ENCODE peak calls at places on chromosomes 5 and 9, in six cellular contexts. Y, K, U, N, Q and S are unnamed samples.

GRCh38 chr5:176784218-176785165 is 25.9 kb upstream of the UNC5A start:
- DNase-seq in Y (no peak), K (no peak), U (peak), N (peak), Q (peak), S (no peak)

GRCh38 chr9:136594492-136594891 is 48.6 kb upstream of the NOTCH1 start:
- DNase-seq in Y (no peak), K (no peak), U (no peak), N (no peak), Q (no peak), S (no peak)

GRCh38 chr5:120152472-120152871 is 311.6 kb upstream of the PRR16 start:
- DNase-seq in Y (no peak), K (no peak), U (no peak), N (peak), Q (no peak), S (no peak)

GRCh38 chr5:132479073-132479811 is 11.3 kb downstream of the IRF1 start:
- DNase-seq in Y (no peak), K (no peak), U (no peak), N (no peak), Q (no peak), S (no peak)

GRCh38 chr9:87787735-87788134 is 61.8 kb downstream of the CTSL start:
- DNase-seq in Y (no peak), K (peak), U (no peak), N (no peak), Q (no peak), S (no peak)

GRCh38 chr9:105881654-105882349 is 187.5 kb downstream of the TMEM38B start:
- DNase-seq in Y (peak), K (peak), U (peak), N (peak), Q (peak), S (peak)

GRCh38 chr5:111076076-111076475 is 4.6 kb downstream of the TSLP start:
- DNase-seq in Y (no peak), K (no peak), U (no peak), N (no peak), Q (no peak), S (no peak)

GRCh38 chr5:41707853-41708603 is 162.2 kb downstream of the OXCT1 start:
- DNase-seq in Y (no peak), K (peak), U (peak), N (peak), Q (no peak), S (no peak)

GRCh38 chr5:115812372-115812771 is 4.1 kb downstream of the CDO1 start:
- DNase-seq in Y (no peak), K (no peak), U (no peak), N (no peak), Q (no peak), S (no peak)

GRCh38 chr9:15982182-15982581 is 429.3 kb downstream of the CCDC171 start:
- DNase-seq in Y (no peak), K (no peak), U (no peak), N (no peak), Q (no peak), S (no peak)

GRCh38 chr9:113593682-113594281 is 130.3 kb downstream of the RGS3 start:
- DNase-seq in Y (no peak), K (peak), U (no peak), N (peak), Q (peak), S (peak)

GRCh38 chr5:119275146-119275872 is 80.5 kb upstream of the TNFAIP8 start:
- DNase-seq in Y (no peak), K (no peak), U (no peak), N (peak), Q (no peak), S (no peak)

GRCh38 chr5:168951764-168952163 is 349.2 kb downstream of the SLIT3 start:
- DNase-seq in Y (no peak), K (no peak), U (no peak), N (no peak), Q (no peak), S (no peak)

GRCh38 chr9:118595719-118596305 is 773.4 kb downstream of the BRINP1 start:
- DNase-seq in Y (no peak), K (peak), U (peak), N (no peak), Q (no peak), S (no peak)

GRCh38 chr5:60829490-60830266 is 14.4 kb downstream of the ELOVL7 start:
- DNase-seq in Y (no peak), K (no peak), U (no peak), N (no peak), Q (no peak), S (no peak)

GRCh38 chr5:96919754-96920197 is 16.1 kb upstream of the LNPEP start:
- DNase-seq in Y (no peak), K (no peak), U (no peak), N (no peak), Q (no peak), S (no peak)

GRCh38 chr5:14476791-14477435 is 104.7 kb upstream of the OTULINL start:
- DNase-seq in Y (no peak), K (no peak), U (no peak), N (no peak), Q (no peak), S (no peak)

GRCh38 chr5:126383246-126383645 is 40.0 kb upstream of the GRAMD2B start:
- DNase-seq in Y (no peak), K (no peak), U (no peak), N (no peak), Q (no peak), S (no peak)

GRCh38 chr9:35042081-35042604 is 30.3 kb downstream of the VCP start:
- DNase-seq in Y (no peak), K (no peak), U (no peak), N (no peak), Q (no peak), S (no peak)

GRCh38 chr9:134434896-134435506 is 108.7 kb downstream of the RXRA start:
- DNase-seq in Y (no peak), K (peak), U (peak), N (peak), Q (peak), S (peak)